ENCODE peak calls at places on chromosomes 7 and 10, in seven cellular contexts. F is HT-29; D is NCI-H1436; Z is CD8-positive, alpha-beta memory T cell; U is heart left ventricle; M is right atrium auricular region; H is effector CD4-positive, alpha-beta T cell. K is an unnamed sample.

GRCh38 chr7:134014935-134015334 is 112.2 kb upstream of the LRGUK start:
- DNase-seq in F (no peak), D (no peak), Z (no peak), U (no peak), M (no peak), H (no peak), K (no peak)

GRCh38 chr10:73635781-73636180 is 5.5 kb downstream of the MYOZ1 start:
- DNase-seq in F (no peak), D (no peak), Z (no peak), U (no peak), M (no peak), H (no peak), K (no peak)

GRCh38 chr7:73851410-73852338 is 9.3 kb upstream of the TMEM270 start:
- DNase-seq in F (peak; percentile 96), D (no peak), Z (no peak), U (no peak), M (no peak), H (no peak), K (no peak)

GRCh38 chr7:28392289-28392688 is 20.0 kb upstream of the CREB5 start:
- DNase-seq in F (no peak), D (no peak), Z (no peak), U (no peak), M (no peak), H (no peak), K (no peak)

GRCh38 chr7:125057974-125058373 is 128.3 kb upstream of the POT1 start:
- DNase-seq in F (no peak), D (no peak), Z (no peak), U (no peak), M (no peak), H (no peak), K (no peak)

GRCh38 chr10:7819126-7819470 is 793 bp downstream of the TAF3 start:
- DNase-seq in F (peak; percentile 69), D (no peak), Z (no peak), U (no peak), M (peak; percentile 61), H (no peak), K (no peak)

GRCh38 chr10:95532536-95532935 is 28.6 kb downstream of the SORBS1 start:
- DNase-seq in F (no peak), D (no peak), Z (no peak), U (no peak), M (no peak), H (no peak), K (no peak)

GRCh38 chr7:44695756-44696155 is 52.9 kb upstream of the ZMIZ2 start:
- DNase-seq in F (no peak), D (no peak), Z (no peak), U (no peak), M (no peak), H (no peak), K (no peak)

GRCh38 chr10:5449823-5450222 is 37.5 kb downstream of the NET1 start:
- DNase-seq in F (peak; percentile 47), D (no peak), Z (no peak), U (no peak), M (peak; percentile 64), H (no peak), K (no peak)

GRCh38 chr10:58637372-58637771 is 124.7 kb downstream of the BICC1 start:
- DNase-seq in F (no peak), D (no peak), Z (no peak), U (no peak), M (no peak), H (no peak), K (no peak)

GRCh38 chr10:29386347-29386999 is 97.6 kb downstream of the LYZL1 start:
- DNase-seq in F (peak; percentile 28), D (peak; percentile 28), Z (no peak), U (no peak), M (no peak), H (no peak), K (no peak)

GRCh38 chr10:107666214-107666613 is 501.7 kb upstream of the SORCS1 start:
- DNase-seq in F (no peak), D (no peak), Z (no peak), U (no peak), M (no peak), H (no peak), K (no peak)

GRCh38 chr7:123647106-123647730 is 8.4 kb upstream of the LMOD2 start:
- DNase-seq in F (no peak), D (no peak), Z (no peak), U (no peak), M (no peak), H (no peak), K (no peak)

GRCh38 chr7:30646154-30646553 is 36.1 kb downstream of the CRHR2 start:
- DNase-seq in F (no peak), D (no peak), Z (no peak), U (no peak), M (peak; percentile 49), H (no peak), K (peak; percentile 79)

GRCh38 chr10:7587168-7587864 is 79.5 kb downstream of the ITIH5 start:
- DNase-seq in F (no peak), D (no peak), Z (no peak), U (no peak), M (no peak), H (no peak), K (no peak)

GRCh38 chr7:7103343-7104313 is 78.7 kb upstream of the C1GALT1 start:
- DNase-seq in F (peak; percentile 78), D (peak; percentile 60), Z (no peak), U (no peak), M (no peak), H (no peak), K (no peak)

GRCh38 chr10:79410315-79411094 is 34.9 kb downstream of the ZCCHC24 start:
- DNase-seq in F (no peak), D (no peak), Z (no peak), U (peak; percentile 51), M (no peak), H (no peak), K (no peak)

GRCh38 chr7:115748123-115748738 is 282.3 kb downstream of the TFEC start:
- DNase-seq in F (peak; percentile 68), D (peak; percentile 10), Z (no peak), U (no peak), M (no peak), H (no peak), K (no peak)

GRCh38 chr10:11610855-11611247 is 599 bp downstream of the USP6NL start:
- DNase-seq in F (peak; percentile 63), D (no peak), Z (peak; percentile 3), U (peak; percentile 68), M (peak; percentile 68), H (no peak), K (no peak)

GRCh38 chr10:77798940-77799339 is 127.6 kb downstream of the DLG5 start:
- DNase-seq in F (no peak), D (no peak), Z (no peak), U (no peak), M (no peak), H (no peak), K (no peak)

GRCh38 chr7:46205478-46205877 is 284.4 kb upstream of the IGFBP3 start:
- DNase-seq in F (peak; percentile 92), D (no peak), Z (no peak), U (no peak), M (no peak), H (no peak), K (no peak)

GRCh38 chr10:101629781-101630419 is 41.8 kb downstream of the DPCD start:
- DNase-seq in F (no peak), D (no peak), Z (no peak), U (no peak), M (no peak), H (no peak), K (no peak)

GRCh38 chr10:35326466-35327235 is 9.7 kb upstream of the CCNY start:
- DNase-seq in F (no peak), D (no peak), Z (no peak), U (no peak), M (no peak), H (no peak), K (no peak)

GRCh38 chr7:2109936-2110585 is 122.7 kb downstream of the MAD1L1 start:
- DNase-seq in F (peak; percentile 89), D (no peak), Z (no peak), U (no peak), M (no peak), H (no peak), K (no peak)

GRCh38 chr7:148662646-148663045 is 36.1 kb upstream of the CUL1 start:
- DNase-seq in F (no peak), D (no peak), Z (no peak), U (no peak), M (no peak), H (no peak), K (no peak)

GRCh38 chr10:124827474-124827873 is 25.9 kb downstream of the ABRAXAS2 start:
- DNase-seq in F (peak; percentile 42), D (peak; percentile 36), Z (no peak), U (no peak), M (no peak), H (no peak), K (no peak)

GRCh38 chr10:119055472-119055871 is 25.1 kb downstream of the EIF3A start:
- DNase-seq in F (no peak), D (no peak), Z (no peak), U (no peak), M (no peak), H (no peak), K (no peak)

GRCh38 chr10:3452683-3453388 is 280.3 kb upstream of the PITRM1 start:
- DNase-seq in F (no peak), D (no peak), Z (no peak), U (no peak), M (no peak), H (no peak), K (no peak)

GRCh38 chr10:90871279-90871760 is 454 bp upstream of the RPP30 start:
- DNase-seq in F (peak; percentile 69), D (peak; percentile 60), Z (peak; percentile 15), U (no peak), M (no peak), H (no peak), K (no peak)

GRCh38 chr7:151850484-151851159 is 26.3 kb downstream of the PRKAG2 start:
- DNase-seq in F (no peak), D (no peak), Z (no peak), U (no peak), M (no peak), H (no peak), K (no peak)

GRCh38 chr7:31487476-31487875 is 26.4 kb upstream of the ITPRID1 start:
- DNase-seq in F (no peak), D (no peak), Z (no peak), U (no peak), M (no peak), H (no peak), K (no peak)

GRCh38 chr7:156156734-156157408 is 344.6 kb upstream of the SHH start:
- DNase-seq in F (peak; percentile 77), D (no peak), Z (no peak), U (no peak), M (peak; percentile 48), H (no peak), K (peak; percentile 73)

GRCh38 chr10:78327778-78328591 is 294.3 kb downstream of the RPS24 start:
- DNase-seq in F (no peak), D (no peak), Z (no peak), U (no peak), M (no peak), H (no peak), K (peak; percentile 71)

K was measured in osteocyte.